ENCODE peak calls at places on chromosomes 11 and 22, in six cellular contexts. One of them, this sample, is unnamed.

GRCh38 chr22:20128902-20129746 is 2.5 kb upstream of the ZDHHC8 start:
- DNase-seq in A549: no peak
- DNase-seq in K562: peak; percentile 92
- DNase-seq in GM12878: no peak
- DNase-seq in SK-N-SH: no peak
- DNase-seq in HepG2: peak; percentile 49
- DNase-seq in this sample: peak; percentile 76

GRCh38 chr11:2781413-2782274 is 81.8 kb upstream of the KCNQ1OT1 start:
- DNase-seq in A549: no peak
- DNase-seq in HepG2: no peak
- DNase-seq in SK-N-SH: no peak
- DNase-seq in K562: peak; percentile 64
- DNase-seq in GM12878: no peak
- DNase-seq in this sample: peak; percentile 42

GRCh38 chr11:40432358-40432757 is 1027.1 kb downstream of the LRRC4C start:
- DNase-seq in A549: no peak
- DNase-seq in GM12878: no peak
- DNase-seq in HepG2: no peak
- DNase-seq in K562: no peak
- DNase-seq in SK-N-SH: no peak
- DNase-seq in this sample: no peak

GRCh38 chr22:24796056-24796455 is 10.0 kb upstream of the SGSM1 start:
- DNase-seq in SK-N-SH: no peak
- DNase-seq in A549: no peak
- DNase-seq in GM12878: no peak
- DNase-seq in K562: no peak
- DNase-seq in HepG2: no peak
- DNase-seq in this sample: no peak

GRCh38 chr22:26124991-26125725 is 44.1 kb upstream of the SEZ6L start:
- DNase-seq in SK-N-SH: no peak
- DNase-seq in K562: no peak
- DNase-seq in A549: no peak
- DNase-seq in HepG2: no peak
- DNase-seq in GM12878: no peak
- DNase-seq in this sample: no peak

GRCh38 chr22:27879923-27880322 is 39.1 kb downstream of the PITPNB start:
- DNase-seq in HepG2: peak; percentile 56
- DNase-seq in SK-N-SH: peak; percentile 55
- DNase-seq in A549: peak; percentile 47
- DNase-seq in GM12878: no peak
- DNase-seq in K562: peak; percentile 35
- DNase-seq in this sample: no peak

GRCh38 chr22:27641049-27641790 is 160.3 kb downstream of the MN1 start:
- DNase-seq in SK-N-SH: no peak
- DNase-seq in K562: no peak
- DNase-seq in HepG2: no peak
- DNase-seq in A549: no peak
- DNase-seq in GM12878: no peak
- DNase-seq in this sample: no peak

GRCh38 chr11:64647019-64647805 is 56.2 kb downstream of the SLC22A12 start:
- DNase-seq in SK-N-SH: no peak
- DNase-seq in GM12878: no peak
- DNase-seq in K562: no peak
- DNase-seq in A549: no peak
- DNase-seq in HepG2: no peak
- DNase-seq in this sample: no peak

GRCh38 chr11:16984229-16984628 is 30.0 kb downstream of the PLEKHA7 start:
- DNase-seq in GM12878: no peak
- DNase-seq in A549: no peak
- DNase-seq in HepG2: no peak
- DNase-seq in SK-N-SH: no peak
- DNase-seq in K562: no peak
- DNase-seq in this sample: no peak

GRCh38 chr11:125390949-125391348 is 105.1 kb downstream of the FEZ1 start:
- DNase-seq in SK-N-SH: peak; percentile 60
- DNase-seq in GM12878: no peak
- DNase-seq in K562: no peak
- DNase-seq in A549: no peak
- DNase-seq in HepG2: no peak
- DNase-seq in this sample: no peak

GRCh38 chr11:28072321-28072720 is 35.6 kb downstream of the KIF18A start:
- DNase-seq in A549: no peak
- DNase-seq in GM12878: no peak
- DNase-seq in HepG2: no peak
- DNase-seq in SK-N-SH: no peak
- DNase-seq in K562: no peak
- DNase-seq in this sample: no peak

GRCh38 chr22:32080904-32081303 is 37.8 kb downstream of the SLC5A1 start:
- DNase-seq in SK-N-SH: peak; percentile 73
- DNase-seq in A549: peak; percentile 39
- DNase-seq in K562: peak; percentile 47
- DNase-seq in HepG2: peak; percentile 47
- DNase-seq in GM12878: peak; percentile 7
- DNase-seq in this sample: no peak

GRCh38 chr11:14593671-14594070 is 49.9 kb upstream of the PDE3B start:
- DNase-seq in GM12878: no peak
- DNase-seq in SK-N-SH: no peak
- DNase-seq in HepG2: no peak
- DNase-seq in K562: no peak
- DNase-seq in A549: no peak
- DNase-seq in this sample: no peak

GRCh38 chr11:2517016-2517385 is 72.2 kb downstream of the KCNQ1 start:
- DNase-seq in A549: no peak
- DNase-seq in K562: no peak
- DNase-seq in GM12878: no peak
- DNase-seq in HepG2: no peak
- DNase-seq in SK-N-SH: peak; percentile 22
- DNase-seq in this sample: no peak

GRCh38 chr11:133894956-133895549 is 49.7 kb upstream of the SPATA19 start:
- DNase-seq in A549: no peak
- DNase-seq in HepG2: no peak
- DNase-seq in SK-N-SH: peak; percentile 18
- DNase-seq in K562: no peak
- DNase-seq in GM12878: peak; percentile 24
- DNase-seq in this sample: no peak

GRCh38 chr11:78224906-78225420 is 36.2 kb downstream of the USP35 start:
- DNase-seq in SK-N-SH: no peak
- DNase-seq in GM12878: no peak
- DNase-seq in A549: no peak
- DNase-seq in K562: no peak
- DNase-seq in HepG2: no peak
- DNase-seq in this sample: no peak

GRCh38 chr22:39266398-39267030 is 21.7 kb upstream of the PDGFB start:
- DNase-seq in GM12878: peak; percentile 96
- DNase-seq in HepG2: peak; percentile 76
- DNase-seq in SK-N-SH: no peak
- DNase-seq in A549: no peak
- DNase-seq in K562: peak; percentile 39
- DNase-seq in this sample: no peak

GRCh38 chr11:67438121-67438902 is 830 bp upstream of the PTPRCAP start:
- DNase-seq in GM12878: no peak
- DNase-seq in SK-N-SH: no peak
- DNase-seq in K562: no peak
- DNase-seq in HepG2: no peak
- DNase-seq in A549: no peak
- DNase-seq in this sample: no peak

GRCh38 chr11:12810497-12810896 is 136.3 kb downstream of the TEAD1 start:
- DNase-seq in K562: peak; percentile 75
- DNase-seq in GM12878: no peak
- DNase-seq in HepG2: no peak
- DNase-seq in SK-N-SH: no peak
- DNase-seq in A549: no peak
- DNase-seq in this sample: no peak

GRCh38 chr11:72230764-72231365 is 6.3 kb downstream of the INPPL1 start:
- DNase-seq in SK-N-SH: no peak
- DNase-seq in K562: no peak
- DNase-seq in A549: no peak
- DNase-seq in GM12878: no peak
- DNase-seq in HepG2: no peak
- DNase-seq in this sample: no peak

GRCh38 chr11:86632499-86633269 is 39.7 kb downstream of the ME3 start:
- DNase-seq in HepG2: peak; percentile 28
- DNase-seq in K562: peak; percentile 18
- DNase-seq in GM12878: peak; percentile 11
- DNase-seq in SK-N-SH: peak; percentile 8
- DNase-seq in A549: peak; percentile 89
- DNase-seq in this sample: no peak

GRCh38 chr11:8002676-8003075 is 15.5 kb downstream of the EIF3F start:
- DNase-seq in SK-N-SH: no peak
- DNase-seq in A549: no peak
- DNase-seq in HepG2: no peak
- DNase-seq in K562: no peak
- DNase-seq in GM12878: no peak
- DNase-seq in this sample: no peak

GRCh38 chr11:11787305-11788066 is 54.3 kb upstream of the USP47 start:
- DNase-seq in SK-N-SH: peak; percentile 57
- DNase-seq in A549: peak; percentile 64
- DNase-seq in HepG2: peak; percentile 43
- DNase-seq in GM12878: peak; percentile 23
- DNase-seq in K562: peak; percentile 77
- DNase-seq in this sample: no peak
- TF ChIP-seq CTCF in SK-N-SH: peak; percentile 94
- TF ChIP-seq CTCF in A549: peak; percentile 96
- TF ChIP-seq CTCF in HepG2: peak; percentile 89
- TF ChIP-seq CTCF in GM12878: peak; percentile 68
- TF ChIP-seq CTCF in K562: peak; percentile 81
- TF ChIP-seq CTCF in this sample: peak; percentile 83

DNA sequence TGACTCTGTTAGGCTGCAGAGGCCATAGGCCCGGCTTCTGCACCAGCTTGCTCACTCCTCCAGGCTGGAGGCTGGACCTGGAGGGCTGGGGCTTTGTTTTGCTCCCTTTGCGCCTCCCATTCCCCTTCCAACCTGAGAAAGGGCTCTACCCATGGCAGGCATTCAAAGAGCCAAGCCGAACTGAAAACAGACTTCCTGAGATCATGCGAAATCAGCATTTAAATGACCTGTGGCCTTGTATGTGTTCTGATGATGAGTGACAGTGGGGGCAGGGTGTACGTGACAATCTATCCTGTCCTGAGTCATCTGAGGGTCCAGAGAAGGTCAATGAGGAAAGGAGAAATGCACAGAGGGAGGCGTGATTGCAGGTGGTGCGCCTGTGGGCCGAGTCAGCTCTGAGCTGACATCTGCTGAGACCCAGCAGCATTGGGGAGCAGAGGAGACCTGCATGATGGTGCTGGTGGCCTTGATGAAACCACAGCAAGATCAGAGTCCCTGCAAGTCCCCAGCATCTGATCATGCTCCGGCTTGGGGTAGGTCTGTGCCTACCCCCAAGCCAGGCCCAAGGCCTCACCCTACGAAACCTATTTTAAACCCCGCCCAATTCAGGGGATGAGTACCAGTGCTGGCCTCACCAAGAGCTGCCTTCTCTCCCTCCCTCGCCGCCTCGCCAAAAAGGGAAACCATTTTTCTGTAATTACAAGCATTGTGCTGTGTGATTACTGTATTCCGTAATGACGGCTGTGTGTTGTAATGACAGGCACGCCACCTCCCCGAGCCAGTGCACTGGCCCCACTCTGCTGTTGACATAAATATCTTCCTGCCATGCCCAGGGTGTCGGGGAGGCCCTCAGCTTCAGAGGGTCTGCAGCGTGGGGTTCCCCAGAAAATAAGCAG is 95.2 kb upstream of the ANO1 start:
- DNase-seq in K562: peak; percentile 40
- DNase-seq in SK-N-SH: no peak
- DNase-seq in A549: no peak
- DNase-seq in HepG2: no peak
- DNase-seq in GM12878: no peak
- DNase-seq in this sample: no peak
- TF ChIP-seq CHD2 in K562: no peak
- TF ChIP-seq CHD2 in SK-N-SH: no peak
- TF ChIP-seq CHD2 in A549: no peak
- TF ChIP-seq CHD2 in HepG2: no peak
- TF ChIP-seq CHD2 in GM12878: no peak
- TF ChIP-seq CHD2 in this sample: no peak

GRCh38 chr22:37747090-37747714 is 50.4 kb downstream of the TRIOBP start:
- DNase-seq in HepG2: no peak
- DNase-seq in K562: peak; percentile 40
- DNase-seq in A549: no peak
- DNase-seq in SK-N-SH: peak; percentile 60
- DNase-seq in GM12878: no peak
- DNase-seq in this sample: no peak
- TF ChIP-seq MAX in HepG2: peak; percentile 18
- TF ChIP-seq MAX in K562: no peak
- TF ChIP-seq MAX in A549: no peak
- TF ChIP-seq MAX in SK-N-SH: peak; percentile 26
- TF ChIP-seq MAX in GM12878: no peak
- TF ChIP-seq MAX in this sample: no peak

DNA sequence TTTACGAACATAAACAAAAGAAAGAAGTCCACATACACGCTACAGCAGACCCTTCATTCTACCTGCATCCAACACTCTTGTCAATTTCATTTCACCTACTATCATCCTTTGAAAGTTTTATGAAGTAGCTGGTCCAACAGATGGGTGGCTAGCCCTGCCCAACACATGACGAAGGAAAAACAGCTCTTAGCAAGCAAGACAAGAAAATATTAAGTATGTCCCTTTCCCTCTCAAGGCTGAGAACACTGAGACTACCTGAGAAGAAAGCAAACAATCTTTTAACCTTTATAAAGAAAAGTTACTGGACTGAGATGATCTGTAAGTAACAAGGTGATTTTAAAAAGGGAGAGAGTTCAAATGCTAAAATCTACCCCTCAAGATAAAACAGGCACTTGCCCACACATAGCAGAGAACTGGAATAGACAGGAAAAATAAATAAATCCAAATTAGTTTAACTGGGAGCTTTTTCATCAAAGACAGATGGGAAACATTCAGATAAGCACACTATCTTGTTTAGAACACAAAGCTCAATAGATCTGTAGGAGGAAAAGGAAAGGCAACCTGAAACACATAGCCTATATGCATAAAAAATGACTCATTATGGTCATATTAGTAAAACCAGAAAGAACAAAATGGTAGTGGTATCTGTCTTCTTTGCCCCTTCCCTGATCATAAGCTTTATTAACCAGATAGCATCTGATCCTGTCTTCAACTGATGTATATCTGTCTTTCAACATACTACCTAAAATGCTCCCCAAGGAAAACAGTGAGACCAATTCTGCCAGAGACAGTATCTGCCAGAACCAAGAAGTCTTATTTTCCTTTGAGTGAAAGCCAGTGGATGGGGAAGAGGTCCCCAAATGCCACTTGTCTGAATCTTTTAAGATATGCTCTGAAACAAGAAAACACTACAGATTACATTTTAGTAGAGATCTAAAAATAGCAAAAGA is 104.3 kb downstream of the MRTFA start:
- DNase-seq in HepG2: no peak
- DNase-seq in A549: no peak
- DNase-seq in SK-N-SH: peak; percentile 29
- DNase-seq in K562: no peak
- DNase-seq in GM12878: no peak
- DNase-seq in this sample: no peak
- TF ChIP-seq CTCF in HepG2: no peak
- TF ChIP-seq CTCF in A549: no peak
- TF ChIP-seq CTCF in SK-N-SH: no peak
- TF ChIP-seq CTCF in K562: no peak
- TF ChIP-seq CTCF in GM12878: no peak
- TF ChIP-seq CTCF in this sample: no peak